ENCODE peak calls at places on chromosomes 16 and 17, in nine cellular contexts. One of them, this sample, is unnamed. For H3K36me3, the result is how much of the 10 kb centered on the place peaks cover.

GRCh38 chr16:85327731-85328664 is 215.7 kb upstream of the CIBAR2 start:
- DNase-seq in right lobe of liver: no peak
- DNase-seq in prostate gland: no peak
- DNase-seq in ovary: no peak
- DNase-seq in tibial nerve: no peak
- DNase-seq in body of pancreas: no peak
- DNase-seq in Peyer's patch: no peak
- DNase-seq in HCT116: peak
- DNase-seq in testis: peak
- DNase-seq in this sample: no peak

GRCh38 chr16:11603331-11603750 is 16.6 kb upstream of the LITAF start:
- DNase-seq in right lobe of liver: peak
- DNase-seq in ovary: peak
- DNase-seq in HCT116: no peak
- DNase-seq in tibial nerve: no peak
- DNase-seq in prostate gland: no peak
- DNase-seq in body of pancreas: no peak
- DNase-seq in testis: no peak
- DNase-seq in Peyer's patch: no peak
- DNase-seq in this sample: no peak

GRCh38 chr17:43721537-43722268 is 36.9 kb downstream of the SOST start:
- DNase-seq in right lobe of liver: no peak
- DNase-seq in body of pancreas: no peak
- DNase-seq in testis: no peak
- DNase-seq in Peyer's patch: no peak
- DNase-seq in HCT116: no peak
- DNase-seq in prostate gland: no peak
- DNase-seq in ovary: no peak
- DNase-seq in tibial nerve: no peak
- DNase-seq in this sample: no peak

GRCh38 chr17:45298546-45299285 is 18.1 kb downstream of the MAP3K14 start:
- DNase-seq in right lobe of liver: no peak
- DNase-seq in ovary: no peak
- DNase-seq in tibial nerve: no peak
- DNase-seq in HCT116: no peak
- DNase-seq in testis: no peak
- DNase-seq in Peyer's patch: no peak
- DNase-seq in prostate gland: no peak
- DNase-seq in body of pancreas: no peak
- DNase-seq in this sample: no peak

GRCh38 chr17:68782829-68783228 is 172.4 kb downstream of the ABCA8 start:
- DNase-seq in prostate gland: no peak
- DNase-seq in right lobe of liver: no peak
- DNase-seq in testis: no peak
- DNase-seq in HCT116: no peak
- DNase-seq in body of pancreas: peak
- DNase-seq in ovary: no peak
- DNase-seq in Peyer's patch: no peak
- DNase-seq in tibial nerve: peak
- DNase-seq in this sample: no peak

GRCh38 chr17:49224198-49224996 is 6.2 kb downstream of the PHOSPHO1 start:
- DNase-seq in body of pancreas: no peak
- DNase-seq in ovary: no peak
- DNase-seq in right lobe of liver: peak
- DNase-seq in HCT116: no peak
- DNase-seq in prostate gland: peak
- DNase-seq in Peyer's patch: peak
- DNase-seq in testis: peak
- DNase-seq in tibial nerve: no peak
- DNase-seq in this sample: no peak

GRCh38 chr17:48228720-48229119 is 121.2 kb downstream of the SNX11 start:
- DNase-seq in prostate gland: no peak
- DNase-seq in testis: no peak
- DNase-seq in right lobe of liver: no peak
- DNase-seq in ovary: no peak
- DNase-seq in HCT116: no peak
- DNase-seq in Peyer's patch: no peak
- DNase-seq in tibial nerve: no peak
- DNase-seq in body of pancreas: no peak
- DNase-seq in this sample: no peak

GRCh38 chr17:511833-512251 is 159.2 kb upstream of the RPH3AL start:
- DNase-seq in Peyer's patch: no peak
- DNase-seq in tibial nerve: no peak
- DNase-seq in prostate gland: no peak
- DNase-seq in HCT116: no peak
- DNase-seq in body of pancreas: no peak
- DNase-seq in right lobe of liver: no peak
- DNase-seq in ovary: no peak
- DNase-seq in testis: no peak
- DNase-seq in this sample: no peak

GRCh38 chr17:7549401-7550055 is 670 bp downstream of the TNFSF12 start:
- DNase-seq in HCT116: no peak
- DNase-seq in ovary: no peak
- DNase-seq in testis: no peak
- DNase-seq in Peyer's patch: peak
- DNase-seq in body of pancreas: peak
- DNase-seq in tibial nerve: peak
- DNase-seq in prostate gland: no peak
- DNase-seq in right lobe of liver: no peak
- DNase-seq in this sample: no peak

GRCh38 chr16:86707171-86707570 is 128.8 kb downstream of the FOXL1 start:
- DNase-seq in right lobe of liver: no peak
- DNase-seq in Peyer's patch: no peak
- DNase-seq in ovary: no peak
- DNase-seq in tibial nerve: no peak
- DNase-seq in body of pancreas: no peak
- DNase-seq in HCT116: no peak
- DNase-seq in prostate gland: no peak
- DNase-seq in testis: no peak
- DNase-seq in this sample: no peak

GRCh38 chr16:66832661-66833305 is 2.0 kb upstream of the NAE1 start:
- DNase-seq in right lobe of liver: no peak
- DNase-seq in HCT116: no peak
- DNase-seq in testis: no peak
- DNase-seq in prostate gland: no peak
- DNase-seq in body of pancreas: no peak
- DNase-seq in Peyer's patch: no peak
- DNase-seq in tibial nerve: no peak
- DNase-seq in ovary: no peak
- DNase-seq in this sample: no peak

GRCh38 chr17:61774724-61775123 is 88.6 kb downstream of the BRIP1 start:
- DNase-seq in testis: no peak
- DNase-seq in tibial nerve: no peak
- DNase-seq in prostate gland: no peak
- DNase-seq in HCT116: no peak
- DNase-seq in right lobe of liver: no peak
- DNase-seq in Peyer's patch: no peak
- DNase-seq in ovary: no peak
- DNase-seq in body of pancreas: no peak
- DNase-seq in this sample: no peak

GRCh38 chr16:28543072-28543471 is 4.3 kb upstream of the NUPR1 start:
- DNase-seq in body of pancreas: peak
- DNase-seq in tibial nerve: peak
- DNase-seq in prostate gland: peak
- DNase-seq in testis: peak
- DNase-seq in right lobe of liver: peak
- DNase-seq in ovary: no peak
- DNase-seq in Peyer's patch: no peak
- DNase-seq in HCT116: no peak
- DNase-seq in this sample: no peak

GRCh38 chr17:80743181-80743771 is 198.6 kb downstream of the RPTOR start:
- DNase-seq in testis: no peak
- DNase-seq in ovary: no peak
- DNase-seq in right lobe of liver: peak
- DNase-seq in Peyer's patch: no peak
- DNase-seq in HCT116: no peak
- DNase-seq in prostate gland: no peak
- DNase-seq in tibial nerve: no peak
- DNase-seq in body of pancreas: no peak
- DNase-seq in this sample: no peak

GRCh38 chr16:64948056-64948455 is 173.8 kb downstream of the CDH11 start:
- DNase-seq in prostate gland: no peak
- DNase-seq in Peyer's patch: no peak
- DNase-seq in testis: no peak
- DNase-seq in ovary: no peak
- DNase-seq in body of pancreas: no peak
- DNase-seq in right lobe of liver: no peak
- DNase-seq in HCT116: no peak
- DNase-seq in tibial nerve: no peak
- DNase-seq in this sample: no peak

GRCh38 chr17:63848834-63849689 is 6.6 kb upstream of the SMARCD2 start:
- DNase-seq in testis: peak
- DNase-seq in body of pancreas: peak
- DNase-seq in prostate gland: peak
- DNase-seq in HCT116: peak
- DNase-seq in tibial nerve: peak
- DNase-seq in right lobe of liver: peak
- DNase-seq in ovary: peak
- DNase-seq in Peyer's patch: peak
- DNase-seq in this sample: no peak

GRCh38 chr17:57629470-57629869 is 115.6 kb downstream of the CCDC182 start:
- DNase-seq in Peyer's patch: peak
- DNase-seq in testis: no peak
- DNase-seq in ovary: no peak
- DNase-seq in prostate gland: no peak
- DNase-seq in tibial nerve: no peak
- DNase-seq in body of pancreas: no peak
- DNase-seq in HCT116: no peak
- DNase-seq in right lobe of liver: no peak
- DNase-seq in this sample: no peak

GRCh38 chr16:89061086-89061485 is 32.6 kb upstream of the ACSF3 start:
- DNase-seq in tibial nerve: no peak
- DNase-seq in HCT116: no peak
- DNase-seq in testis: no peak
- DNase-seq in Peyer's patch: no peak
- DNase-seq in prostate gland: no peak
- DNase-seq in right lobe of liver: no peak
- DNase-seq in ovary: no peak
- DNase-seq in body of pancreas: no peak
- DNase-seq in this sample: no peak
- TF ChIP-seq POLR2A in tibial nerve: no peak
- TF ChIP-seq POLR2A in HCT116: no peak
- TF ChIP-seq POLR2A in testis: no peak
- TF ChIP-seq POLR2A in Peyer's patch: no peak
- TF ChIP-seq POLR2A in prostate gland: no peak
- TF ChIP-seq POLR2A in right lobe of liver: no peak
- TF ChIP-seq POLR2A in ovary: no peak
- TF ChIP-seq POLR2A in body of pancreas: no peak
- TF ChIP-seq POLR2A in this sample: no peak

GRCh38 chr17:78276499-78276898 is 45.1 kb downstream of the TMEM235 start:
- DNase-seq in body of pancreas: no peak
- DNase-seq in prostate gland: no peak
- DNase-seq in Peyer's patch: peak
- DNase-seq in tibial nerve: no peak
- DNase-seq in ovary: no peak
- DNase-seq in right lobe of liver: no peak
- DNase-seq in testis: no peak
- DNase-seq in HCT116: no peak
- DNase-seq in this sample: no peak

GRCh38 chr17:78276098-78276497 is 44.7 kb downstream of the TMEM235 start:
- DNase-seq in Peyer's patch: peak
- DNase-seq in tibial nerve: no peak
- DNase-seq in right lobe of liver: no peak
- DNase-seq in prostate gland: no peak
- DNase-seq in HCT116: no peak
- DNase-seq in body of pancreas: no peak
- DNase-seq in ovary: no peak
- DNase-seq in testis: no peak
- DNase-seq in this sample: no peak

GRCh38 chr17:78279360-78279990 is 48.0 kb downstream of the TMEM235 start:
- DNase-seq in tibial nerve: no peak
- DNase-seq in body of pancreas: no peak
- DNase-seq in ovary: no peak
- DNase-seq in prostate gland: no peak
- DNase-seq in Peyer's patch: no peak
- DNase-seq in testis: no peak
- DNase-seq in HCT116: no peak
- DNase-seq in right lobe of liver: no peak
- DNase-seq in this sample: no peak

GRCh38 chr17:78275355-78275754 is 43.9 kb downstream of the TMEM235 start:
- DNase-seq in Peyer's patch: no peak
- DNase-seq in tibial nerve: no peak
- DNase-seq in HCT116: no peak
- DNase-seq in prostate gland: no peak
- DNase-seq in testis: no peak
- DNase-seq in ovary: no peak
- DNase-seq in right lobe of liver: no peak
- DNase-seq in body of pancreas: no peak
- DNase-seq in this sample: no peak

GRCh38 chr17:78278139-78278741 is 46.8 kb downstream of the TMEM235 start:
- DNase-seq in HCT116: no peak
- DNase-seq in right lobe of liver: peak
- DNase-seq in prostate gland: no peak
- DNase-seq in body of pancreas: no peak
- DNase-seq in testis: no peak
- DNase-seq in tibial nerve: no peak
- DNase-seq in Peyer's patch: no peak
- DNase-seq in ovary: no peak
- DNase-seq in this sample: no peak
- H3K27ac ChIP-seq in HCT116: no peak
- H3K27ac ChIP-seq in right lobe of liver: no peak
- H3K27ac ChIP-seq in prostate gland: no peak
- H3K27ac ChIP-seq in body of pancreas: no peak
- H3K27ac ChIP-seq in testis: no peak
- H3K27ac ChIP-seq in tibial nerve: no peak
- H3K27ac ChIP-seq in Peyer's patch: no peak
- H3K27ac ChIP-seq in ovary: no peak
- H3K27ac ChIP-seq in this sample: no peak

DNA sequence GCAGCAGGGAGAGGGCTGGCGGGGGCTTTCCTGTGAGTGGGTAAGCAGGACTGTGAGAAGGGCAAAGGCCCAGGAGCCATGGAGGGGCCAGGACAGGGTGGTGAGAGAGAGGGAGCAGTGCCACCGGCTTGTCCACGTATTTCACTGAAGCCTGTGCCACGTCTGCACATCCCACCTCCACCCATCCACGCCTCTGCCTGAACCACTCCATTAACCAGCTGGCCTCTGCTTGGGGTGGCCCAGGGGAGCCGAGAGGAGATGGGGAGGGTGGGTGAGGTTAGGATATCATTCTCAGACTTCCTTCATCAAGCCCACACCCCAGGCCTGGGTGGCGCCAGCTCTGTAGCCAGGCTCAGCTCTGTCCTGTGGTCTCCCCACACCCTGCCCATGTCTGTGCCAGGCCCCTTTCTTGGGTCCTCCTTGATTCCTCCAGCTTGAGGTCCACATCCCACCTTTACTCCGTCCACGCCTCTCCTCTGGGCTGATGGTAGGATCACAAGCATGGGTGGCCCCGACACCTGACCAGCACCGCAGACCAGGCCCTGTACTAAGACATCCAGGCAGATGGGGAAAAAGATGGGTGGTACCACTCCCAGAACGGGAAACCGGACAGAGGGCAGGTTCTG is 3.2 kb upstream of the FN3K start:
- DNase-seq in prostate gland: no peak
- DNase-seq in tibial nerve: no peak
- DNase-seq in HCT116: no peak
- DNase-seq in body of pancreas: no peak
- DNase-seq in testis: no peak
- DNase-seq in right lobe of liver: no peak
- DNase-seq in Peyer's patch: no peak
- DNase-seq in ovary: peak
- DNase-seq in this sample: no peak
- H3K36me3 ChIP-seq in prostate gland: under half
- H3K36me3 ChIP-seq in tibial nerve: under half
- H3K36me3 ChIP-seq in HCT116: under half
- H3K36me3 ChIP-seq in body of pancreas: under half
- H3K36me3 ChIP-seq in testis: under half
- H3K36me3 ChIP-seq in right lobe of liver: under half
- H3K36me3 ChIP-seq in Peyer's patch: under half
- H3K36me3 ChIP-seq in ovary: under half
- H3K36me3 ChIP-seq in this sample: under half

GRCh38 chr17:4551796-4552525 is 3.2 kb downstream of the MYBBP1A start:
- DNase-seq in Peyer's patch: no peak
- DNase-seq in right lobe of liver: no peak
- DNase-seq in body of pancreas: no peak
- DNase-seq in ovary: no peak
- DNase-seq in HCT116: no peak
- DNase-seq in prostate gland: no peak
- DNase-seq in testis: no peak
- DNase-seq in tibial nerve: no peak
- DNase-seq in this sample: no peak
- TF ChIP-seq POLR2A in Peyer's patch: no peak
- TF ChIP-seq POLR2A in right lobe of liver: no peak
- TF ChIP-seq POLR2A in body of pancreas: no peak
- TF ChIP-seq POLR2A in ovary: no peak
- TF ChIP-seq POLR2A in HCT116: no peak
- TF ChIP-seq POLR2A in prostate gland: no peak
- TF ChIP-seq POLR2A in testis: no peak
- TF ChIP-seq POLR2A in tibial nerve: no peak
- TF ChIP-seq POLR2A in this sample: no peak

This sample was measured in vagina.